ENCODE peak calls at places on chromosomes 12 and 14, in eight cellular contexts. One of them, this sample, is unnamed.

GRCh38 chr14:70955543-70956480 is 48.6 kb downstream of the PCNX1 start:
- DNase-seq in HCT116: no peak
- DNase-seq in transverse colon: no peak
- DNase-seq in spleen: no peak
- DNase-seq in HL-60: no peak
- DNase-seq in HepG2: peak
- DNase-seq in GM12892: no peak
- DNase-seq in stomach: no peak
- DNase-seq in this sample: peak

GRCh38 chr12:131132118-131132892 is 178.6 kb downstream of the ADGRD1 start:
- DNase-seq in GM12892: peak
- DNase-seq in HepG2: peak
- DNase-seq in HL-60: peak
- DNase-seq in transverse colon: peak
- DNase-seq in HCT116: peak
- DNase-seq in spleen: peak
- DNase-seq in stomach: peak
- DNase-seq in this sample: no peak

GRCh38 chr12:124498178-124498869 is 69.1 kb downstream of the NCOR2 start:
- DNase-seq in stomach: no peak
- DNase-seq in HepG2: no peak
- DNase-seq in HCT116: no peak
- DNase-seq in HL-60: no peak
- DNase-seq in spleen: no peak
- DNase-seq in transverse colon: no peak
- DNase-seq in GM12892: no peak
- DNase-seq in this sample: peak

GRCh38 chr14:99322731-99323599 is 51.0 kb upstream of the BCL11B start:
- DNase-seq in stomach: no peak
- DNase-seq in HL-60: no peak
- DNase-seq in HepG2: no peak
- DNase-seq in HCT116: no peak
- DNase-seq in transverse colon: no peak
- DNase-seq in GM12892: no peak
- DNase-seq in spleen: no peak
- DNase-seq in this sample: no peak

GRCh38 chr14:32378284-32378683 is 49.2 kb downstream of the AKAP6 start:
- DNase-seq in spleen: no peak
- DNase-seq in HepG2: no peak
- DNase-seq in HL-60: no peak
- DNase-seq in transverse colon: no peak
- DNase-seq in HCT116: no peak
- DNase-seq in stomach: no peak
- DNase-seq in GM12892: no peak
- DNase-seq in this sample: no peak

GRCh38 chr14:23097786-23098185 is 2.5 kb downstream of the C14orf119 start:
- DNase-seq in stomach: no peak
- DNase-seq in HCT116: no peak
- DNase-seq in GM12892: no peak
- DNase-seq in HepG2: no peak
- DNase-seq in HL-60: no peak
- DNase-seq in transverse colon: no peak
- DNase-seq in spleen: peak
- DNase-seq in this sample: no peak

GRCh38 chr12:132168311-132169031 is 24.2 kb downstream of the NOC4L start:
- DNase-seq in HepG2: no peak
- DNase-seq in HCT116: no peak
- DNase-seq in stomach: no peak
- DNase-seq in spleen: peak
- DNase-seq in HL-60: no peak
- DNase-seq in GM12892: no peak
- DNase-seq in transverse colon: no peak
- DNase-seq in this sample: no peak

GRCh38 chr12:29921307-29921706 is 137.6 kb upstream of the TMTC1 start:
- DNase-seq in transverse colon: no peak
- DNase-seq in HCT116: peak
- DNase-seq in stomach: no peak
- DNase-seq in GM12892: no peak
- DNase-seq in HepG2: peak
- DNase-seq in spleen: no peak
- DNase-seq in HL-60: no peak
- DNase-seq in this sample: peak

GRCh38 chr14:100824156-100824555 is 1.8 kb upstream of the MEG3 start:
- DNase-seq in HCT116: no peak
- DNase-seq in stomach: no peak
- DNase-seq in GM12892: no peak
- DNase-seq in HL-60: no peak
- DNase-seq in HepG2: no peak
- DNase-seq in spleen: peak
- DNase-seq in transverse colon: no peak
- DNase-seq in this sample: peak

GRCh38 chr12:18907793-18908580 is 170.1 kb downstream of the CAPZA3 start:
- DNase-seq in transverse colon: no peak
- DNase-seq in spleen: no peak
- DNase-seq in stomach: no peak
- DNase-seq in HL-60: no peak
- DNase-seq in HepG2: no peak
- DNase-seq in GM12892: no peak
- DNase-seq in HCT116: no peak
- DNase-seq in this sample: no peak

DNA sequence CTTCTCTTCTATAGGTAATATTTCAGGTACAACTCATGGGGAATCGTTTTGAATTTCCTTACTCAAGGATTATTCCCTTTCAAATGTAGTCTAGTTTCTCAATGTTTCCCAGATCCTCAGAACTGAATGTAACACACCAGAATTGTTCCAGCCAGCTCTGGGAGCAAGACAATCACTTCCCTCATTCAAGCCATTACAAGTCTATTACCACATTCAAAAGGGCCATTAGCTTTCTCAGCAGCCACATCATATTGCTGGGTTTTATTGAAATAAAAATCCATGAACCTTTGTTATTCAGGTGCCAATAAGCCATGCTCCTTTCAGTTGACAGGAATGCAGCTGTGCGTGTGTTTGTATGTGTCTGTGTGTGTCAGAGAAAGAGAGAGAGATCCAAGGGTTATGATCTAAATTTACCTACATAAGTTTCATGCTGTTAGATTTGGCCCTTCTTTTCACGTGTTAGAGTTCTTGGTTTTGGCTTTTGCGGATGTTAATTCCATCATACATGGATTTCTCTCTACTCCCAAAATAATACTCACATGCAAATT is 357.7 kb downstream of the BCAT1 start:
- DNase-seq in HepG2: no peak
- DNase-seq in HL-60: no peak
- DNase-seq in spleen: no peak
- DNase-seq in transverse colon: no peak
- DNase-seq in GM12892: no peak
- DNase-seq in stomach: no peak
- DNase-seq in HCT116: no peak
- DNase-seq in this sample: no peak
- TF ChIP-seq POLR2AphosphoS5 in HepG2: no peak
- TF ChIP-seq POLR2AphosphoS5 in HL-60: no peak
- TF ChIP-seq POLR2AphosphoS5 in spleen: no peak
- TF ChIP-seq POLR2AphosphoS5 in transverse colon: no peak
- TF ChIP-seq POLR2AphosphoS5 in GM12892: no peak
- TF ChIP-seq POLR2AphosphoS5 in stomach: no peak
- TF ChIP-seq POLR2AphosphoS5 in HCT116: no peak
- TF ChIP-seq POLR2AphosphoS5 in this sample: no peak

DNA sequence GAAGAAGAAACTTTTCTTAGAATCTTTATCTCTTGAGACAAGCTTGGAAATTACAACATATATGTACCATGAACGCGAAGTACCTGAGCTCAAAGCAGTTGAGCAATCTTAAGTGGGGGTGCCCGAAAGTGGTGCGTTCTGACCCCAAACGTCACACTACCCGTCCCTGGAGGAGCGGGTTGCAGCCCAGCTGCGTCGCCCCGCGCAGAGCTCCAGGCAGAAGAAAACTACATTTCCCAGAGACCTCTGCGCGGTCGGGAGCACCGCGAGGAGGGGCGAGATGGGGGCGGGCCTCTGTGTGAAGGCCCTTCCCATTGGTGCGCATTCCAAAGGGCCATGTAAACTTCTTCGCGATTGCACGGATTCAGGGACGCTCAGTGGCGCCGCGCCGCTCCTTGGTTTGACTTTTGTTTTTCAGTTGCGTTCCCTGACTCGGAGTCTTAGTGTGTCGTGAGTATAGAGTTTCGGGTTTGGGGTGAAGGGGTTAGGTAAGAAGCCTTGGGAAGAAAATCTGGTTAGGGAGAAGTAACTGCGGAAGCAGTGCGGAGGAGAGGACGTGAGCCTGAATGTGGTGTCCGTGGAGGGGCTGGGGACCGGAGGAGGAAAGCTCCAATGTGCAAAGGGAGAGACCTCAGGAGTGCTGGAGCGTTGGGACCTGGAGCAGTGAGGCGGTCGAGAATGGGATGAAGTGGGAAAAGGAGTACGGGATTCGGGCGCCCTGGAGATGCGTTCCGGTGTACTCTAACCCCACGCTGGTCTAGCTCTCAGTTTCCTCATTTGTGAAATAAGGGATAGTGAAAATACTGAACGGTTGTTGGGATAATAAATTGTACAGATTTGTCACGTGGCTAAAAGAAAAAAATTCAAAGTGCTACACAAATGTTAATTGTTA is at the start of gene CCDC77:
- DNase-seq in HL-60: peak
- DNase-seq in GM12892: peak
- DNase-seq in HepG2: peak
- DNase-seq in HCT116: peak
- DNase-seq in transverse colon: peak
- DNase-seq in spleen: peak
- DNase-seq in stomach: peak
- DNase-seq in this sample: peak
- TF ChIP-seq POLR2AphosphoS5 in HL-60: peak
- TF ChIP-seq POLR2AphosphoS5 in GM12892: peak
- TF ChIP-seq POLR2AphosphoS5 in HepG2: peak
- TF ChIP-seq POLR2AphosphoS5 in HCT116: peak
- TF ChIP-seq POLR2AphosphoS5 in transverse colon: peak
- TF ChIP-seq POLR2AphosphoS5 in spleen: peak
- TF ChIP-seq POLR2AphosphoS5 in stomach: peak
- TF ChIP-seq POLR2AphosphoS5 in this sample: peak

GRCh38 chr12:49195734-49196133 is 6.9 kb upstream of the TUBA1A start:
- DNase-seq in spleen: no peak
- DNase-seq in HCT116: no peak
- DNase-seq in transverse colon: no peak
- DNase-seq in HepG2: no peak
- DNase-seq in GM12892: no peak
- DNase-seq in HL-60: peak
- DNase-seq in stomach: no peak
- DNase-seq in this sample: no peak

GRCh38 chr12:49206389-49206788 is 17.5 kb upstream of the TUBA1A start:
- DNase-seq in spleen: no peak
- DNase-seq in HepG2: no peak
- DNase-seq in transverse colon: no peak
- DNase-seq in HL-60: no peak
- DNase-seq in GM12892: no peak
- DNase-seq in stomach: no peak
- DNase-seq in HCT116: no peak
- DNase-seq in this sample: no peak

GRCh38 chr12:49201595-49202295 is 12.9 kb upstream of the TUBA1A start:
- DNase-seq in HCT116: no peak
- DNase-seq in HL-60: no peak
- DNase-seq in transverse colon: no peak
- DNase-seq in GM12892: no peak
- DNase-seq in HepG2: no peak
- DNase-seq in spleen: no peak
- DNase-seq in stomach: no peak
- DNase-seq in this sample: peak

GRCh38 chr12:49198431-49199155 is 9.7 kb upstream of the TUBA1A start:
- DNase-seq in transverse colon: no peak
- DNase-seq in HepG2: no peak
- DNase-seq in HL-60: no peak
- DNase-seq in GM12892: no peak
- DNase-seq in HCT116: no peak
- DNase-seq in stomach: no peak
- DNase-seq in spleen: no peak
- DNase-seq in this sample: peak

GRCh38 chr12:49200882-49201594 is 12.2 kb upstream of the TUBA1A start:
- DNase-seq in spleen: no peak
- DNase-seq in HCT116: peak
- DNase-seq in stomach: no peak
- DNase-seq in GM12892: no peak
- DNase-seq in transverse colon: no peak
- DNase-seq in HepG2: no peak
- DNase-seq in HL-60: peak
- DNase-seq in this sample: peak
- TF ChIP-seq POLR2AphosphoS5 in spleen: no peak
- TF ChIP-seq POLR2AphosphoS5 in HCT116: no peak
- TF ChIP-seq POLR2AphosphoS5 in stomach: peak
- TF ChIP-seq POLR2AphosphoS5 in GM12892: no peak
- TF ChIP-seq POLR2AphosphoS5 in transverse colon: no peak
- TF ChIP-seq POLR2AphosphoS5 in HepG2: no peak
- TF ChIP-seq POLR2AphosphoS5 in HL-60: no peak
- TF ChIP-seq POLR2AphosphoS5 in this sample: no peak

DNA sequence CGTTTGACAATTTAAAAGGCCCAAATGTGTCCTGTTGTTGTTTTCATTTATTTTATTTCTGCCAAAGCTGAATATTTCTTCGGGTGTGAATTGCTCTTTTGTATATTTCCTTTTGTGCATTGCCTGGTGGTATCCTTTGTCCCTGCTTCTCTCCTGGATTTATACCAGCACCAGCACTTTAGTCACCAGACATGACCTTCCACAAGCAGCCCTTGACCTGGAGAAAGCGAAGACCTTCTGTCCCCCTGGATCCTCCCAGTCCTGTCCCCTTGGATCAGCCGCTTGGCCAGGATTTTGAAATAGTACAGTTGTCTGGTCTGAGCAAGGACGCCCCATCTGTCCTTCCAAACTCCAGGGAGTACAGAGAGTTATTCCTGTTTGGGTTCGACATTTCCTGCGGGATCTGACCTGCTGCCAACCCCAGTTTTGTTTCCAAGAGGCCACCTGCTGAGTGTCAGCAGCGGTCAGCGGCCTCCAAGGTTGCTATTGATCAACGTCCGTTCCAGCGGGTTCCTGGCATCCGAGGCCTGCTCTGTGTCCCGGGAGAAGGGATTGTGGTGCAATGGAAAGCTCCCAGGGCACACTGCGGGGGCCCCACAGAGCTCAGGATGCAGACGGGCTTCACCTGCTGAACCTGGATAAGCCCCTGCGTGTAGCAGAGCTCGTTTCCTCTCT is 45.1 kb upstream of the CHGA start:
- DNase-seq in transverse colon: no peak
- DNase-seq in HepG2: peak
- DNase-seq in spleen: peak
- DNase-seq in stomach: no peak
- DNase-seq in HL-60: no peak
- DNase-seq in HCT116: no peak
- DNase-seq in GM12892: no peak
- DNase-seq in this sample: peak
- TF ChIP-seq POLR2AphosphoS5 in transverse colon: peak
- TF ChIP-seq POLR2AphosphoS5 in HepG2: no peak
- TF ChIP-seq POLR2AphosphoS5 in spleen: peak
- TF ChIP-seq POLR2AphosphoS5 in stomach: peak
- TF ChIP-seq POLR2AphosphoS5 in HL-60: no peak
- TF ChIP-seq POLR2AphosphoS5 in HCT116: no peak
- TF ChIP-seq POLR2AphosphoS5 in GM12892: no peak
- TF ChIP-seq POLR2AphosphoS5 in this sample: no peak

GRCh38 chr12:75725505-75726120 is 214.2 kb upstream of the KRR1 start:
- DNase-seq in spleen: no peak
- DNase-seq in HepG2: no peak
- DNase-seq in transverse colon: no peak
- DNase-seq in HL-60: no peak
- DNase-seq in HCT116: peak
- DNase-seq in stomach: no peak
- DNase-seq in GM12892: no peak
- DNase-seq in this sample: peak
- TF ChIP-seq POLR2AphosphoS5 in spleen: no peak
- TF ChIP-seq POLR2AphosphoS5 in HepG2: no peak
- TF ChIP-seq POLR2AphosphoS5 in transverse colon: no peak
- TF ChIP-seq POLR2AphosphoS5 in HL-60: no peak
- TF ChIP-seq POLR2AphosphoS5 in HCT116: peak
- TF ChIP-seq POLR2AphosphoS5 in stomach: no peak
- TF ChIP-seq POLR2AphosphoS5 in GM12892: no peak
- TF ChIP-seq POLR2AphosphoS5 in this sample: no peak

This sample was measured in endothelial cell of umbilical vein.